ENCODE peak calls at places on chromosomes 3 and 15, in five cellular contexts. V is HEK293T, I is H1, E is GM12878, K is HepG2. X is an unnamed sample.

GRCh38 chr3:19485267-19485666 is 337.0 kb downstream of the KCNH8 start:
- DNase-seq in E (no peak), I (no peak), V (no peak), K (no peak), X (no peak)

GRCh38 chr3:10340476-10340875 is 19.6 kb upstream of the SEC13 start:
- DNase-seq in E (no peak), V (no peak), I (no peak), K (no peak), X (no peak)

GRCh38 chr3:25910997-25911396 is 121.1 kb downstream of the OXSM start:
- DNase-seq in E (no peak), V (peak), I (no peak), K (peak), X (peak)

GRCh38 chr3:170910542-170910941 is 2.1 kb upstream of the EIF5A2 start:
- DNase-seq in I (no peak), K (no peak), E (no peak), V (no peak), X (no peak)

GRCh38 chr3:153050978-153051377 is 111.0 kb upstream of the RAP2B start:
- DNase-seq in V (no peak), K (no peak), E (no peak), I (no peak), X (no peak)

GRCh38 chr3:78757734-78758133 is 1010.1 kb downstream of the ROBO1 start:
- DNase-seq in V (no peak), E (no peak), K (no peak), I (no peak), X (no peak)

GRCh38 chr3:65854606-65855304 is 184.0 kb downstream of the MAGI1 start:
- DNase-seq in K (no peak), I (no peak), V (no peak), E (no peak), X (no peak)

GRCh38 chr3:58008140-58009025 is at the start of gene FLNB:
- DNase-seq in K (peak), V (peak), E (no peak), I (no peak), X (peak)

GRCh38 chr15:26280281-26280680 is 417.2 kb upstream of the ATP10A start:
- DNase-seq in E (no peak), K (no peak), V (no peak), I (no peak), X (no peak)
- TF ChIP-seq SUZ12 in E (no peak), K (no peak), V (no peak), I (no peak), X (no peak)

GRCh38 chr3:96548073-96548472 is 266.3 kb upstream of the EPHA6 start:
- DNase-seq in K (no peak), E (no peak), I (no peak), V (peak), X (no peak)
- TF ChIP-seq SUZ12 in K (no peak), E (no peak), I (no peak), V (no peak), X (no peak)

DNA sequence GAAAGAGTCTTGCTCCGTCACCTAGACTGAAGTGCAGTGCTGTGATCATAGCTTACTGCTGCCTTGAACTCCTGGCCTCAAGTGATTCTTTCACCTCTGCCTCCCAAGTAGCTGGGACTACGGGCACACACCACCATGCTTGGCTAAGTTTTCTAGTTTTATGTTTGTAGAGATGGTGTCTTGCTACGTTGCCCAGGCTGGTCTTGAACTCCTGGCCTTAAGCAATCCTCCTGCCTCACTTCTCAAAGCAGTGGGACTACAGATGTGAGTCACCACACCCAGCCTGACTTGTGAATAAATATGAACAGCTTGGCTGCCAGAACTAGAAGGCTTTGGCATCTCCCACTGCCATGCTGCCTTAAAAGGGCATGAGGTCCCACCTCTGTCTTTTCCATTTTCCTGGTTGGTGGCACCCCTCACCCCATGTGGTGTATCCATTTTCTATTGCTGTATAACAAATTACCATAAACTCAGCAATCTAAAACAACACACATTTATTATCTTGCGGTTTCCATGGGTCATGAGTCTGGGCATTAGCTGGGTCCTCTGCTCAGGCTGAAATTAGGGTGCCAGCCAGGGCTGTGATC is 44.3 kb downstream of the PTPRG start:
- DNase-seq in V (no peak), K (no peak), E (no peak), I (no peak), X (no peak)
- TF ChIP-seq SUZ12 in V (no peak), K (no peak), E (no peak), I (no peak), X (no peak)

DNA sequence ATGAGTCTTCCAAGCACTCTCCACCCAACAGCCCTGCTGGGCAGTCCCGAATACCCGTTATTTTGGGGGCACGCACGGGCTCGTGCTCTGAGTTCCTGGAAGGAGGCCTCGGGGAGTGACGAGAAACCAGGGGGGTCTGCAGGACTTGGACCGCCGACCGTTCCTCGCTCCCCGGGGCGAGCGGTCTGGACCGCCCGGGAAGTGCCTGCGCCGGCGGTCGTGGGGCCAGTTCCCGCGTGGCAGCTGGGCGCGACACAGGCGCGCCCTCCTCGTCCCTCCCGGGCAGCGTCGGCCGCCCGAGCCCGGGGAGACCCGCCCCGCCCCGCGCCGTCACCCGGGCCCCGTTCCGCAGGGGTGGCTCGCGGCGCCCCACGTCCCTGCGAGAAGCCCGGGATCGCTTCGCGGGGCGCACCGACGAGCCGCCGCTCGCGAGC is 352 bp downstream of the GNB4 start:
- DNase-seq in I (no peak), V (peak), E (no peak), K (no peak), X (no peak)
- TF ChIP-seq SUZ12 in I (peak), V (no peak), E (no peak), K (no peak), X (no peak)